ENCODE peak calls at places on chromosomes 11 and 22, in eight cellular contexts. C is HCT116, V is mesenchymal stem cell, X is fibroblast of lung, L is GM23248, B is endothelial cell of umbilical vein, A is PC-3, K is GM23338. H is an unnamed sample.

GRCh38 chr22:38706101-38706884 is 549 bp downstream of the GTPBP1 start:
- DNase-seq in A (no peak), V (peak; percentile 71), C (no peak), B (peak; percentile 50), X (peak; percentile 14), K (peak; percentile 38), L (peak; percentile 71), H (no peak)

GRCh38 chr11:24820541-24820940 is 323.7 kb downstream of the LUZP2 start:
- DNase-seq in V (no peak), A (peak; percentile 42), K (no peak), X (no peak), L (no peak), B (no peak), C (no peak), H (no peak)

GRCh38 chr11:135006800-135007199 is 594.8 kb upstream of the B3GAT1 start:
- DNase-seq in C (no peak), B (no peak), V (no peak), A (no peak), K (no peak), X (no peak), L (no peak), H (no peak)

GRCh38 chr22:48380016-48380665 is 1447.5 kb downstream of the BRD1 start:
- DNase-seq in B (no peak), X (no peak), A (no peak), C (no peak), V (no peak), K (no peak), L (no peak), H (no peak)

GRCh38 chr11:88480217-88480616 is 142.7 kb upstream of the CTSC start:
- DNase-seq in L (peak; percentile 88), X (peak; percentile 93), V (peak; percentile 56), C (no peak), K (no peak), A (peak; percentile 97), B (peak; percentile 86), H (no peak)

GRCh38 chr11:14413307-14414072 is 54.5 kb upstream of the RRAS2 start:
- DNase-seq in V (no peak), A (peak; percentile 27), B (no peak), L (peak; percentile 89), C (no peak), X (peak; percentile 93), K (peak; percentile 86), H (no peak)

GRCh38 chr11:79377399-79377798 is 63.4 kb downstream of the TENM4 start:
- DNase-seq in L (no peak), X (no peak), V (no peak), K (peak; percentile 41), A (no peak), C (no peak), B (no peak), H (no peak)

GRCh38 chr22:45709866-45710265 is 38.2 kb downstream of the ATXN10 start:
- DNase-seq in C (no peak), A (peak; percentile 68), B (no peak), X (peak; percentile 79), L (peak; percentile 90), K (no peak), V (peak; percentile 78), H (no peak)

GRCh38 chr11:97570636-97571035 is 1180.8 kb downstream of the JRKL start:
- DNase-seq in A (no peak), L (no peak), C (no peak), X (no peak), V (no peak), B (no peak), K (no peak), H (no peak)

GRCh38 chr11:27215471-27216267 is 147.3 kb downstream of the CCDC34 start:
- DNase-seq in V (no peak), B (peak; percentile 88), C (no peak), L (no peak), K (no peak), X (peak; percentile 72), A (no peak), H (no peak)

GRCh38 chr11:11336664-11337063 is 16.4 kb downstream of the CSNK2A3 start:
- DNase-seq in X (no peak), C (no peak), V (peak; percentile 65), K (no peak), L (no peak), B (no peak), A (no peak), H (no peak)

GRCh38 chr22:50716291-50717024 is 21.5 kb upstream of the ACR start:
- DNase-seq in C (no peak), A (no peak), X (no peak), L (no peak), K (no peak), V (no peak), B (no peak), H (no peak)

GRCh38 chr11:20355221-20356219 is 8.0 kb upstream of the HTATIP2 start:
- DNase-seq in A (peak; percentile 68), K (peak; percentile 64), B (peak; percentile 64), L (peak; percentile 72), V (peak; percentile 56), X (peak; percentile 23), C (peak; percentile 54), H (no peak)

GRCh38 chr11:464316-464715 is 14.2 kb downstream of the PTDSS2 start:
- DNase-seq in B (no peak), C (no peak), A (no peak), K (no peak), X (no peak), L (no peak), V (no peak), H (no peak)

GRCh38 chr11:123371506-123372297 is 58.4 kb upstream of the GRAMD1B start:
- DNase-seq in C (no peak), X (no peak), B (no peak), K (no peak), V (no peak), A (no peak), L (no peak), H (no peak)

GRCh38 chr11:108221401-108221800 is 1.0 kb downstream of the NPAT start:
- DNase-seq in V (peak; percentile 48), B (peak; percentile 79), C (no peak), A (peak; percentile 29), L (peak; percentile 62), X (peak; percentile 77), K (peak; percentile 22), H (no peak)

GRCh38 chr22:30204015-30204741 is 42.4 kb downstream of the LIF start:
- DNase-seq in A (no peak), L (no peak), V (no peak), K (no peak), X (no peak), B (no peak), C (no peak), H (no peak)

GRCh38 chr22:43222281-43222680 is 35.3 kb upstream of the TTLL12 start:
- DNase-seq in C (no peak), K (no peak), B (no peak), A (no peak), X (no peak), L (no peak), V (no peak), H (no peak)

GRCh38 chr11:107821199-107821926 is 37.2 kb downstream of the SLC35F2 start:
- DNase-seq in L (peak; percentile 49), B (peak; percentile 97), X (peak; percentile 75), A (no peak), K (no peak), V (no peak), C (no peak), H (no peak)

GRCh38 chr11:122812612-122813011 is 25.7 kb upstream of the CRTAM start:
- DNase-seq in A (no peak), X (no peak), L (no peak), K (peak; percentile 51), B (peak; percentile 34), V (no peak), C (no peak), H (no peak)

GRCh38 chr11:68269414-68270081 is 2.2 kb downstream of the C11orf24 start:
- DNase-seq in B (no peak), X (peak; percentile 95), A (peak; percentile 43), V (peak; percentile 90), K (no peak), L (peak; percentile 93), C (no peak), H (no peak)

GRCh38 chr11:18720811-18721575 is 5.0 kb downstream of the IGSF22 start:
- DNase-seq in K (peak; percentile 98), B (peak; percentile 72), L (peak; percentile 85), X (peak; percentile 64), V (peak; percentile 77), A (peak; percentile 34), C (peak; percentile 28), H (no peak)

GRCh38 chr11:77473001-77473800 is 693 bp downstream of the PAK1 start:
- DNase-seq in B (no peak), K (peak; percentile 78), L (peak; percentile 49), X (peak; percentile 40), C (no peak), V (peak; percentile 39), A (peak; percentile 46), H (no peak)
- H2AFZ ChIP-seq in B (peak overlapping the region; percentile 98), K (no peak overlapping the region), L (peak overlapping the region; percentile 70), X (peak overlapping the region; percentile 19), C (peak overlapping the region; percentile 78), V (peak overlapping the region; percentile 74), A (peak overlapping the region; percentile 89), H (peak overlapping the region; percentile 93)

DNA sequence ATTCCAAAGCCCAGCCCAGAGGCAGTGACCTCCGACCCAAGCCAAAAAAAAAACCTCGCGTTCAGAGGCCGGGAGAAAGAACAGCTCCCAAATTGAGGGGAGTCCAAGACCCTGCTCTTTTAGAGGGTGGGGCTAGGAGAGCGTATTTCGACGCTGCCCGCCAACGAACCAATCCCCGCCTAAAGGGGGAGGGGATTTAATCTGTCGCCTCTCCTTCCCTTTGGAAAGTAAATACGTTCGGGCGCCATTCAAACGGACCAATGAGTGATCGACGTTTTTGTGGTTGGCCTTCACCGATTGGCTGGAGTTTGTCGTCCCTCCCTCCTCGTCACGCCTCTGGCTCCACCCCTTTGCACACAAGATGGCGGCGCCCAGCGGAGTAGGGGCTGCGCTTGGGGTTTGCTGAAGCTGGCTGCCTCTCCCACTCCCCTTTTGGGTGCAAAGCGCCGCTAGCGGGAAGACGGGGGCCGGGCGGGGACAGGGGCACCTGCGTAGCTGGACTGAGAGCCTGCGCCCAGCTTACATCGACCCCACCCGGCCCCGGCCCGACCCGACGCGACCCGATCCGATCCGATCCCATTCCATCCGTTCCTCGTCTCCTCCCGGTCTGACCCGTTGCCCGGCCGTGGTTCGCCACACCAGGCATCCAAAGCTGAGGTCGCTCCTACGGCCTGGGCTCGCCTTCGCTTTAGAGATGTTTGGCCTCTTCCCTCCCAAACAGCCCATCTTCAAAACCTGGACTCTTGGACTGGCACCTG is at the start of gene RNF26:
- DNase-seq in C (peak; percentile 97), A (peak; percentile 99), X (peak; percentile 96), V (peak; percentile 99), B (peak; percentile 97), L (peak; percentile 99), K (peak; percentile 100), H (peak; percentile 85)
- H2AFZ ChIP-seq in C (peak within 1 kb of the TSS; percentile 74), A (peak within 1 kb of the TSS; percentile 91), X (peak within 1 kb of the TSS; percentile 81), V (no peak within 1 kb of the TSS), B (peak within 1 kb of the TSS; percentile 86), L (peak within 1 kb of the TSS; percentile 81), K (peak within 1 kb of the TSS; percentile 1), H (peak within 1 kb of the TSS; percentile 92)

GRCh38 chr11:90363739-90364138 is 140.9 kb upstream of the CHORDC1 start:
- DNase-seq in A (no peak), L (no peak), V (no peak), B (no peak), X (no peak), K (no peak), C (no peak), H (no peak)
- H2AFZ ChIP-seq in A (no peak overlapping the region), L (no peak overlapping the region), V (no peak overlapping the region), B (no peak overlapping the region), X (no peak overlapping the region), K (no peak overlapping the region), C (no peak overlapping the region), H (no peak overlapping the region)

DNA sequence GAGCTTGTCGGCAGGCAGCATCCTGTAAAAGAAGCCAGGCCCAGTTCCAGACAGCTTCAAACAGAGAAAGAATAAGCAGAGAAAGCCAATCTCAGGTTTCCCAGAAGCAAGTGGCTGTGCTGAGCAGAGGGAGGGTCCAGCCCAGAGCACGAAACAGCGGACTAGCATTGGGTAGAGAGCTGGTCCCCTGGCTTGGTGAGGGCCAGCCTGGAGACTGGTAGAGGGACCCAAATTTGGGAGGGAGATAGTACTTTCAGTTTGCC is 48.0 kb upstream of the TSKU start:
- DNase-seq in X (no peak), A (no peak), V (no peak), K (no peak), L (no peak), B (no peak), C (no peak), H (no peak)
- H2AFZ ChIP-seq in X (no peak overlapping the region), A (no peak overlapping the region), V (peak overlapping the region; percentile 7), K (peak overlapping the region; percentile 76), L (peak overlapping the region; percentile 44), B (no peak overlapping the region), C (no peak overlapping the region), H (peak overlapping the region; percentile 25)